ENCODE peak calls at places on chromosomes 6 and 20, in seven cellular contexts. E, N, L, F, Y, S and T are unnamed samples.

GRCh38 chr6:28651161-28651560 is 125.5 kb downstream of the GPX5 start:
- DNase-seq in L (no peak), E (no peak), Y (no peak), F (no peak), S (no peak), N (no peak), T (peak; percentile 8)

GRCh38 chr20:23023621-23024187 is 11.4 kb upstream of the SSTR4 start:
- DNase-seq in Y (peak; percentile 34), S (peak; percentile 55), L (no peak), N (no peak), F (no peak), E (no peak), T (no peak)

GRCh38 chr6:90066715-90067114 is 172.4 kb downstream of the GJA10 start:
- DNase-seq in L (no peak), E (no peak), N (no peak), Y (no peak), S (peak; percentile 14), F (no peak), T (no peak)

GRCh38 chr6:82057846-82058554 is 189.5 kb downstream of the IBTK start:
- DNase-seq in F (no peak), S (no peak), L (peak; percentile 29), N (peak; percentile 32), E (no peak), Y (no peak), T (peak; percentile 77)

GRCh38 chr6:81002126-81002525 is 750.4 kb downstream of the TENT5A start:
- DNase-seq in N (no peak), Y (no peak), S (no peak), F (no peak), L (no peak), E (no peak), T (peak; percentile 16)

GRCh38 chr6:15375638-15376290 is 129.9 kb downstream of the JARID2 start:
- DNase-seq in Y (no peak), N (no peak), F (no peak), E (no peak), S (no peak), L (no peak), T (no peak)

GRCh38 chr6:139847322-139847797 is 472.9 kb upstream of the CITED2 start:
- DNase-seq in S (no peak), L (no peak), N (no peak), E (no peak), F (no peak), Y (no peak), T (no peak)

GRCh38 chr20:53124075-53124532 is 151.9 kb downstream of the TSHZ2 start:
- DNase-seq in F (no peak), Y (no peak), N (no peak), L (no peak), E (no peak), S (no peak), T (peak; percentile 8)

GRCh38 chr20:63074631-63075030 is 67.9 kb upstream of the BHLHE23 start:
- DNase-seq in N (no peak), L (no peak), F (no peak), S (no peak), E (no peak), Y (peak; percentile 13), T (no peak)

GRCh38 chr6:33289784-33290315 is 449 bp downstream of the PFDN6 start:
- DNase-seq in N (no peak), Y (no peak), S (no peak), F (no peak), L (no peak), E (no peak), T (no peak)

GRCh38 chr20:39429716-39430115 is 467.6 kb downstream of the DHX35 start:
- DNase-seq in L (no peak), S (peak; percentile 44), F (no peak), E (no peak), N (peak; percentile 21), Y (no peak), T (no peak)

GRCh38 chr6:144555078-144555477 is 269.9 kb downstream of the UTRN start:
- DNase-seq in N (no peak), F (no peak), S (no peak), Y (no peak), L (no peak), E (no peak), T (no peak)

GRCh38 chr6:3229566-3230274 is 2.3 kb upstream of the TUBB2B start:
- DNase-seq in F (no peak), N (peak; percentile 58), Y (no peak), S (no peak), E (peak; percentile 45), L (no peak), T (no peak)

GRCh38 chr20:33914871-33915270 is 78.8 kb upstream of the RALY start:
- DNase-seq in Y (no peak), F (peak; percentile 23), N (no peak), E (no peak), L (peak; percentile 97), S (peak; percentile 51), T (peak; percentile 34)

GRCh38 chr6:15293674-15294073 is 47.8 kb downstream of the JARID2 start:
- DNase-seq in L (no peak), S (no peak), Y (no peak), E (no peak), F (no peak), N (no peak), T (no peak)

GRCh38 chr6:34519971-34520644 is 36.0 kb downstream of the SPDEF start:
- DNase-seq in N (no peak), E (no peak), Y (peak; percentile 27), S (no peak), L (no peak), F (no peak), T (no peak)

GRCh38 chr6:24480705-24481104 is 8.7 kb downstream of the GPLD1 start:
- DNase-seq in L (no peak), Y (no peak), N (no peak), E (no peak), F (no peak), S (no peak), T (no peak)

GRCh38 chr6:27865952-27866369 is 46.2 kb downstream of the OR2B2 start:
- DNase-seq in F (peak; percentile 13), Y (no peak), N (peak; percentile 77), S (peak; percentile 77), E (peak; percentile 46), L (no peak), T (no peak)

GRCh38 chr20:20875716-20876115 is 163.3 kb upstream of the RALGAPA2 start:
- DNase-seq in N (no peak), Y (no peak), E (no peak), S (no peak), L (no peak), F (no peak), T (no peak)

GRCh38 chr6:158633127-158633526 is 11.4 kb downstream of the DYNLT1 start:
- DNase-seq in F (no peak), Y (no peak), S (no peak), E (no peak), L (no peak), N (no peak), T (no peak)

GRCh38 chr6:89008299-89008698 is 44.9 kb upstream of the RNGTT start:
- DNase-seq in E (no peak), L (no peak), S (no peak), Y (no peak), F (no peak), N (no peak), T (no peak)

GRCh38 chr6:37630281-37630799 is 67.3 kb downstream of the MDGA1 start:
- DNase-seq in S (no peak), N (no peak), E (no peak), Y (no peak), L (peak; percentile 99), F (peak; percentile 99), T (peak; percentile 100)

GRCh38 chr20:64131406-64131805 is 24.0 kb upstream of the NPBWR2 start:
- DNase-seq in E (no peak), Y (no peak), F (peak; percentile 11), N (peak; percentile 36), L (peak; percentile 31), S (no peak), T (no peak)

GRCh38 chr6:26243132-26243531 is 121.9 kb upstream of the BTN3A2 start:
- DNase-seq in S (no peak), L (no peak), Y (no peak), N (no peak), E (no peak), F (no peak), T (no peak)

GRCh38 chr20:10848810-10849370 is 175.1 kb upstream of the JAG1 start:
- DNase-seq in E (no peak), L (peak; percentile 85), F (peak; percentile 48), S (no peak), Y (no peak), N (no peak), T (peak; percentile 92)

GRCh38 chr6:150755524-150755923 is 110.0 kb upstream of the MTHFD1L start:
- DNase-seq in F (no peak), E (no peak), N (no peak), S (no peak), Y (no peak), L (no peak), T (no peak)

GRCh38 chr20:38435555-38435939 is 419 bp upstream of the SNHG17 start:
- DNase-seq in S (no peak), E (no peak), Y (no peak), N (no peak), F (peak; percentile 57), L (peak; percentile 42), T (no peak)

GRCh38 chr6:5450073-5450472 is 188.8 kb downstream of the FARS2 start:
- DNase-seq in F (no peak), N (no peak), S (no peak), L (no peak), E (no peak), Y (no peak), T (no peak)

GRCh38 chr6:44263357-44264100 is 1.8 kb downstream of the NFKBIE start:
- DNase-seq in E (no peak), F (no peak), L (peak; percentile 47), Y (no peak), S (no peak), N (no peak), T (no peak)

GRCh38 chr20:63234693-63235398 is 859 bp upstream of the BIRC7 start:
- DNase-seq in F (no peak), Y (no peak), N (peak; percentile 11), E (no peak), S (peak; percentile 69), L (peak; percentile 15), T (no peak)

GRCh38 chr6:7684843-7685242 is 41.1 kb upstream of the BMP6 start:
- DNase-seq in S (no peak), L (no peak), F (no peak), Y (no peak), E (no peak), N (no peak), T (no peak)

GRCh38 chr6:41636803-41637178 is 1.5 kb upstream of the MDFI start:
- DNase-seq in N (no peak), Y (no peak), F (no peak), E (no peak), L (peak; percentile 53), S (no peak), T (peak; percentile 51)

GRCh38 chr20:61818746-61819483 is 246.8 kb downstream of the TAF4 start:
- DNase-seq in S (no peak), N (no peak), E (no peak), L (no peak), Y (no peak), F (no peak), T (no peak)

GRCh38 chr6:4021862-4022715 is 56.8 kb downstream of the FAM217A start:
- DNase-seq in Y (no peak), L (peak; percentile 18), N (no peak), S (peak; percentile 78), F (peak; percentile 13), E (no peak), T (peak; percentile 14)

GRCh38 chr20:17841751-17842191 is 126.8 kb downstream of the SNX5 start:
- DNase-seq in Y (peak; percentile 72), L (peak; percentile 39), F (no peak), N (no peak), S (no peak), E (no peak), T (peak; percentile 72)

GRCh38 chr6:160238786-160239751 is 19.6 kb downstream of the SLC22A2 start:
- DNase-seq in Y (no peak), S (no peak), L (no peak), N (no peak), E (no peak), F (no peak), T (peak; percentile 51)

GRCh38 chr20:61949714-61950630 is 115.7 kb downstream of the TAF4 start:
- DNase-seq in N (no peak), L (no peak), E (no peak), Y (no peak), F (no peak), S (peak; percentile 34), T (no peak)

GRCh38 chr6:113560908-113561307 is 296.2 kb upstream of the MARCKS start:
- DNase-seq in F (peak; percentile 64), E (no peak), N (no peak), L (peak; percentile 68), Y (no peak), S (no peak), T (peak; percentile 36)